ENCODE peak calls at places on chromosomes 4 and X, in six cellular contexts. I, D, S, L, W and U are unnamed samples.
A peak's percentile ranks its signal among the peaks of the same experiment; 100 is the strongest.

GRCh38 chr4:169975131-169975836 is 50.9 kb downstream of the MFAP3L start:
- DNase-seq in I (no peak), D (no peak), W (no peak), S (no peak), L (no peak), U (no peak)

GRCh38 chrX:24424948-24425347 is 40.1 kb upstream of the PDK3 start:
- DNase-seq in D (no peak), S (peak; percentile 50), I (no peak), W (no peak), L (peak; percentile 38), U (no peak)

GRCh38 chr4:146342600-146343192 is 128.4 kb downstream of the REELD1 start:
- DNase-seq in S (no peak), L (no peak), W (no peak), D (no peak), I (no peak), U (no peak)

GRCh38 chr4:37802068-37802666 is 24.3 kb upstream of the PGM2 start:
- DNase-seq in L (no peak), W (peak; percentile 48), S (peak; percentile 56), I (peak; percentile 56), D (peak; percentile 35), U (peak; percentile 28)

GRCh38 chr4:179595671-179596410 is 2153.6 kb upstream of the AGA start:
- DNase-seq in D (no peak), I (peak; percentile 68), S (no peak), L (no peak), W (no peak), U (no peak)

GRCh38 chr4:176780995-176781738 is 11.6 kb downstream of the VEGFC start:
- DNase-seq in W (no peak), I (no peak), D (no peak), L (no peak), S (no peak), U (no peak)

GRCh38 chr4:67704843-67705242 is 3.9 kb upstream of the UBA6 start:
- DNase-seq in L (no peak), W (no peak), I (no peak), S (no peak), D (no peak), U (no peak)

GRCh38 chr4:38232741-38233140 is 272.5 kb downstream of the PTTG2 start:
- DNase-seq in S (no peak), W (no peak), I (no peak), L (no peak), D (no peak), U (no peak)

GRCh38 chrX:11137543-11138139 is 26.5 kb downstream of the HCCS start:
- DNase-seq in D (no peak), L (no peak), I (no peak), W (no peak), S (no peak), U (no peak)

GRCh38 chrX:66328950-66329596 is 165.0 kb downstream of the HEPH start:
- DNase-seq in S (no peak), D (no peak), I (no peak), L (no peak), W (no peak), U (no peak)

GRCh38 chrX:74450803-74451449 is 29.6 kb downstream of the SLC16A2 start:
- DNase-seq in W (no peak), D (no peak), S (no peak), I (peak; percentile 67), L (peak; percentile 6), U (peak; percentile 65)

GRCh38 chrX:150508461-150509367 is 59.7 kb upstream of the MTM1 start:
- DNase-seq in D (no peak), W (peak; percentile 75), I (no peak), S (peak; percentile 64), L (peak; percentile 25), U (peak; percentile 75)

GRCh38 chr4:6591305-6591704 is 16.3 kb downstream of the MAN2B2 start:
- DNase-seq in L (no peak), S (no peak), I (no peak), D (peak; percentile 83), W (no peak), U (no peak)

GRCh38 chr4:151045907-151046306 is 30.8 kb upstream of the LRBA start:
- DNase-seq in D (no peak), I (no peak), W (no peak), S (no peak), L (no peak), U (no peak)

GRCh38 chr4:105192910-105193309 is 46.2 kb downstream of the TET2 start:
- DNase-seq in S (no peak), D (no peak), L (no peak), W (no peak), I (no peak), U (no peak)

GRCh38 chr4:8540586-8540985 is 39.6 kb upstream of the GPR78 start:
- DNase-seq in L (no peak), W (no peak), I (no peak), D (no peak), S (no peak), U (no peak)

GRCh38 chrX:45274576-45274975 is 73.9 kb upstream of the DIPK2B start:
- DNase-seq in L (no peak), W (no peak), I (no peak), D (no peak), S (no peak), U (no peak)

GRCh38 chr4:73451978-73452747 is 16.1 kb downstream of the AFP start:
- DNase-seq in L (no peak), S (no peak), D (no peak), I (no peak), W (no peak), U (no peak)

GRCh38 chr4:38548256-38548655 is 115.7 kb upstream of the KLF3 start:
- DNase-seq in I (no peak), L (no peak), W (no peak), D (no peak), S (no peak), U (no peak)

GRCh38 chrX:9414416-9414815 is 50.4 kb upstream of the TBL1X start:
- DNase-seq in W (no peak), S (no peak), I (no peak), D (no peak), L (no peak), U (no peak)

GRCh38 chrX:18895157-18895952 is 88.6 kb downstream of the PHKA2 start:
- DNase-seq in S (peak; percentile 54), I (no peak), W (no peak), D (no peak), L (no peak), U (no peak)

GRCh38 chr4:151197258-151197657 is 79.7 kb upstream of the PRSS48 start:
- DNase-seq in S (no peak), I (no peak), D (no peak), L (no peak), W (no peak), U (no peak)

GRCh38 chrX:24023972-24024664 is 2.9 kb downstream of the KLHL15 start:
- DNase-seq in I (no peak), L (no peak), S (no peak), D (no peak), W (no peak), U (no peak)

GRCh38 chr4:86935499-86935832 is 655 bp downstream of the AFF1 start:
- DNase-seq in I (no peak), D (peak; percentile 33), L (no peak), W (no peak), S (no peak), U (no peak)

GRCh38 chr4:86939123-86939522 is 4.3 kb downstream of the AFF1 start:
- DNase-seq in D (no peak), I (no peak), W (no peak), L (no peak), S (no peak), U (no peak)

GRCh38 chr4:86934147-86934771 is 552 bp upstream of the AFF1 start:
- DNase-seq in D (no peak), S (no peak), L (no peak), I (no peak), W (no peak), U (no peak)

GRCh38 chr4:86935833-86936721 is 1.3 kb downstream of the AFF1 start:
- DNase-seq in L (no peak), I (no peak), S (peak; percentile 63), W (no peak), D (peak; percentile 21), U (peak; percentile 69)

DNA sequence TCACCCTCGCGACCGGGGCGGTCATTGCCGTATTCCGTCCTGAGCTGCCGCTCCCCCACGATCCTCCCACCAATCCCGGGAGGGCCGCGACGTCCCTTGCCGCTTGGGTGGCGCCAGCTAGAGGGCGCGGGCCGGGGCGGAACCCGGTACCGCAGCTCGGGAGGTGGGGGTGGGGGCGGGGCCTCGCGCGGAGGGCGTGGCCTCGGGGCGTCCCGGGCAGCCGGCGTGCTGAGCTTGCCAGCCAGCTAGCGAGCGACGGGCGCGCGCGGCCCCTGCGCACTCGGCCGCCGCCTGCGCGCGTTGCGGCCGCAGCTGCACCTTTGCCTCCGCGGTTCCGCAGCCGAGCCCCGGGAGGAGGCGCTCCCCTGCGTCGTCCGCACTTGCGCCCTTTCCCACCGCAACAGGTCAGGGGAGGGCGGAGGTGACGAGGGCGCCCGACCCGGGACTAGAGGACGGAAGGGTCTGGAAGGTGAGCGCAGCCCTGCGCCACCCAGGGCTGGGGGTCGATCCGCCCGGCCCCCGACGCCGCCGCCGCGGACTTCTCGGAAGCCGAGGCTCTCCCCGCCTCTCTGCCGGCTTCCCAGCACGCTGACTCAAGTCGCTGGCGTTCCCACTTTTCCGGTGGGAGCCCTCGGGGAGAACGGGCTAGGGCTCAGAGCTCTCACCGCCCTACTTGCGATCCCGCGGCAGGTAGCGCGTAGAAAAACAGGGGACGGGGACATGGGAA is at the start of gene AFF1:
- DNase-seq in I (no peak), L (peak; percentile 76), W (peak; percentile 73), S (peak; percentile 97), D (peak; percentile 82), U (peak; percentile 96)
- TF ChIP-seq CTCF in I (peak; percentile 16), L (peak; percentile 38), W (peak; percentile 60), S (peak; percentile 58), D (no peak), U (peak; percentile 52)

DNA sequence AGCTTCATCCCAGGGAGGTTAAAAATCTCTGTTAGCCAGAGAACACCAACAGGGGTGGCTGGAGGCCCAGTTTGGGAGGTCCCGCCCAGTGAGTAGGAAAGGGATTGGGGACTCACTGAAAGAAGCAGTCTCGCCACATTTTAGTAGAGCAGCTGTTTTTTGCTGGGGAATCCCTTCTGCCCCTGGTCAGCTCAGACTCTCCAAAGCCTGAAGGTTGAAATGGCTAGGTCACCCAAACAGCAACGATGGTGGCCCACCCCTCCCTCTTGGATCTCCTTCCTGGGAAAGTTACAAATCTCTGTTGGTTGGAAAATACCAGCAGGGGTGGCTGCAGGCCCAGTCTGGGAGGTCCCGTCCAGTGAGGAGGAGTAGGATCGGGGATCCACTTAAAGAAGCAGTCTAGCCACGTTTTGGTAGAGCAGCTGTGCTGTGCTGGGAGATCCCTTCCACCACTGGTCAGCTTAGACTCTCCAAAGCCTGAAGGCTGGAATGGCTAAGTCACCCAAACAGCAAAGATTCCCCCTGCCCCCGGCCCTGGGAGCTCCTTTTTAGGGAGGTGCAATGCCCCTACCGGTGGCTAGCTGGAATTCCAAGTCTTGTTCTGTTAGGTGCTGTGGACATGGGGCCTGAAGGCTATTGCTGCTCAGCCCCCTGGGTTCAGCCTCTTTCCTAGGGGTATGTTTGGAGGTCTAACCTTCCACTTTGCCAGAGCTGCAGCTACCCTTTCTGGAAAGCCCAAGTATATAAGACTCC is 40.0 kb upstream of the TEX13A start:
- DNase-seq in D (no peak), I (no peak), S (no peak), W (no peak), L (no peak), U (no peak)
- TF ChIP-seq CTCF in D (no peak), I (no peak), S (no peak), W (no peak), L (no peak), U (no peak)

GRCh38 chrX:116241001-116241400 is 70.5 kb downstream of the AGTR2 start:
- DNase-seq in L (no peak), D (no peak), S (no peak), W (no peak), I (no peak), U (no peak)
- TF ChIP-seq CTCF in L (no peak), D (no peak), S (no peak), W (no peak), I (no peak), U (no peak)

GRCh38 chr4:19309365-19309764 is 942.3 kb upstream of the SLIT2 start:
- DNase-seq in I (no peak), L (no peak), D (no peak), W (no peak), S (no peak), U (no peak)
- TF ChIP-seq CTCF in I (peak; percentile 27), L (no peak), D (no peak), W (peak; percentile 48), S (no peak), U (peak; percentile 26)